ENCODE peak calls at places on chromosomes 3 and 15, in eight cellular contexts. P, C, Z, H, A, R, S and Y are unnamed samples.

GRCh38 chr3:184685646-184686045 is 26.2 kb downstream of the MAGEF1 start:
- DNase-seq in P (no peak), C (no peak), Z (no peak), H (no peak), A (no peak), R (peak; percentile 13), S (no peak), Y (no peak)

GRCh38 chr3:48851407-48851806 is 3.7 kb upstream of the PRKAR2A start:
- DNase-seq in P (peak; percentile 17), C (no peak), Z (no peak), H (no peak), A (no peak), R (peak; percentile 77), S (no peak), Y (peak; percentile 60)

GRCh38 chr3:186044427-186044826 is 64.5 kb downstream of the ETV5 start:
- DNase-seq in P (no peak), C (no peak), Z (no peak), H (no peak), A (no peak), R (no peak), S (no peak), Y (no peak)

GRCh38 chr3:155231792-155232191 is 61.7 kb downstream of the STRIT1 start:
- DNase-seq in P (no peak), C (no peak), Z (no peak), H (no peak), A (no peak), R (no peak), S (no peak), Y (no peak)

GRCh38 chr15:45399381-45400212 is 21.3 kb upstream of the GATM start:
- DNase-seq in P (no peak), C (peak; percentile 74), Z (no peak), H (peak; percentile 22), A (peak; percentile 27), R (peak; percentile 79), S (no peak), Y (no peak)

GRCh38 chr3:84984429-84984828 is 25.6 kb downstream of the CADM2 start:
- DNase-seq in P (no peak), C (no peak), Z (no peak), H (no peak), A (no peak), R (no peak), S (no peak), Y (no peak)

GRCh38 chr3:99324854-99325253 is 313.5 kb upstream of the COL8A1 start:
- DNase-seq in P (no peak), C (no peak), Z (no peak), H (no peak), A (no peak), R (no peak), S (no peak), Y (no peak)

GRCh38 chr3:69784854-69785523 is 45.7 kb downstream of the MITF start:
- DNase-seq in P (no peak), C (no peak), Z (no peak), H (peak; percentile 48), A (no peak), R (peak; percentile 85), S (no peak), Y (peak; percentile 67)

GRCh38 chr3:138135141-138135832 is 3.1 kb upstream of the A4GNT start:
- DNase-seq in P (no peak), C (no peak), Z (no peak), H (no peak), A (no peak), R (no peak), S (no peak), Y (no peak)

GRCh38 chr3:113532698-113533533 is 561 bp downstream of the SIDT1 start:
- DNase-seq in P (peak; percentile 36), C (peak; percentile 46), Z (peak; percentile 83), H (no peak), A (no peak), R (no peak), S (no peak), Y (peak; percentile 33)

GRCh38 chr3:81829946-81830345 is 68.5 kb upstream of the GBE1 start:
- DNase-seq in P (no peak), C (no peak), Z (no peak), H (peak; percentile 30), A (no peak), R (no peak), S (peak; percentile 4), Y (no peak)

GRCh38 chr3:52433328-52434060 is 11.4 kb downstream of the SEMA3G start:
- DNase-seq in P (no peak), C (no peak), Z (no peak), H (no peak), A (no peak), R (no peak), S (no peak), Y (no peak)

GRCh38 chr15:27235689-27236088 is 264.7 kb downstream of the GABRG3 start:
- DNase-seq in P (no peak), C (no peak), Z (no peak), H (no peak), A (no peak), R (no peak), S (no peak), Y (no peak)

GRCh38 chr3:53193466-53194217 is 32.6 kb downstream of the PRKCD start:
- DNase-seq in P (no peak), C (no peak), Z (no peak), H (no peak), A (no peak), R (peak; percentile 30), S (no peak), Y (no peak)

GRCh38 chr3:56467108-56467507 is 1.2 kb downstream of the ERC2 start:
- DNase-seq in P (peak; percentile 55), C (peak; percentile 95), Z (peak; percentile 63), H (no peak), A (no peak), R (peak; percentile 72), S (peak; percentile 28), Y (peak; percentile 62)

GRCh38 chr3:20772869-20773268 is 586.9 kb upstream of the SGO1 start:
- DNase-seq in P (no peak), C (no peak), Z (no peak), H (no peak), A (no peak), R (no peak), S (no peak), Y (no peak)

GRCh38 chr3:312170-312569 is 115.6 kb downstream of the CHL1 start:
- DNase-seq in P (no peak), C (no peak), Z (no peak), H (no peak), A (no peak), R (no peak), S (no peak), Y (no peak)

GRCh38 chr15:25905140-25905539 is 42.0 kb upstream of the ATP10A start:
- DNase-seq in P (no peak), C (no peak), Z (no peak), H (peak; percentile 70), A (no peak), R (peak; percentile 18), S (no peak), Y (no peak)

GRCh38 chr3:127844326-127844942 is 22.1 kb upstream of the MGLL start:
- DNase-seq in P (no peak), C (no peak), Z (no peak), H (no peak), A (no peak), R (no peak), S (no peak), Y (no peak)

GRCh38 chr3:194998417-194998816 is 272.5 kb downstream of the XXYLT1 start:
- DNase-seq in P (no peak), C (no peak), Z (no peak), H (no peak), A (no peak), R (no peak), S (no peak), Y (no peak)

GRCh38 chr15:31607656-31608055 is 281.0 kb downstream of the KLF13 start:
- DNase-seq in P (no peak), C (no peak), Z (no peak), H (no peak), A (no peak), R (no peak), S (no peak), Y (no peak)

GRCh38 chr15:63396546-63396939 is 14.9 kb upstream of the CA12 start:
- DNase-seq in P (no peak), C (no peak), Z (no peak), H (no peak), A (no peak), R (no peak), S (no peak), Y (no peak)

GRCh38 chr15:68763063-68763462 is 57.6 kb downstream of the ANP32A start:
- DNase-seq in P (no peak), C (no peak), Z (no peak), H (no peak), A (no peak), R (no peak), S (no peak), Y (no peak)

GRCh38 chr3:170414202-170414663 is 4.4 kb upstream of the CLDN11 start:
- DNase-seq in P (no peak), C (peak; percentile 46), Z (no peak), H (peak; percentile 96), A (peak; percentile 22), R (peak; percentile 93), S (peak; percentile 94), Y (peak; percentile 62)

GRCh38 chr3:11509175-11510000 is 134.3 kb downstream of the VGLL4 start:
- DNase-seq in P (peak; percentile 22), C (peak; percentile 23), Z (no peak), H (peak; percentile 73), A (no peak), R (peak; percentile 99), S (peak; percentile 29), Y (peak; percentile 60)

GRCh38 chr15:64902863-64903262 is 8.8 kb upstream of the ANKDD1A start:
- DNase-seq in P (no peak), C (no peak), Z (no peak), H (no peak), A (no peak), R (peak; percentile 13), S (no peak), Y (no peak)

GRCh38 chr15:29050870-29051269 is 165.1 kb downstream of the APBA2 start:
- DNase-seq in P (no peak), C (no peak), Z (no peak), H (no peak), A (peak; percentile 29), R (peak; percentile 76), S (no peak), Y (no peak)

GRCh38 chr15:51382787-51383186 is 41.3 kb downstream of the GLDN start:
- DNase-seq in P (peak; percentile 38), C (peak; percentile 29), Z (no peak), H (no peak), A (no peak), R (peak; percentile 77), S (no peak), Y (peak; percentile 66)

GRCh38 chr3:160006282-160007163 is 17.9 kb downstream of the IL12A start:
- DNase-seq in P (peak; percentile 29), C (peak; percentile 75), Z (no peak), H (peak; percentile 45), A (no peak), R (peak; percentile 90), S (peak; percentile 55), Y (peak; percentile 61)

GRCh38 chr15:42100021-42100800 is 5.8 kb upstream of the PLA2G4D start:
- DNase-seq in P (no peak), C (no peak), Z (no peak), H (no peak), A (no peak), R (peak; percentile 35), S (no peak), Y (no peak)

GRCh38 chr3:149299938-149300791 is 33.3 kb downstream of the TM4SF18 start:
- DNase-seq in P (no peak), C (no peak), Z (no peak), H (peak; percentile 85), A (no peak), R (peak; percentile 95), S (peak; percentile 93), Y (peak; percentile 40)

GRCh38 chr3:132641837-132642538 is 17.6 kb downstream of the ACAD11 start:
- DNase-seq in P (no peak), C (peak; percentile 50), Z (no peak), H (peak; percentile 38), A (peak; percentile 26), R (peak; percentile 75), S (no peak), Y (no peak)

GRCh38 chr15:100690786-100691160 is 88.4 kb downstream of the ASB7 start:
- DNase-seq in P (no peak), C (no peak), Z (no peak), H (no peak), A (no peak), R (no peak), S (no peak), Y (no peak)

GRCh38 chr3:42502429-42503250 is at the start of gene VIPR1:
- DNase-seq in P (peak; percentile 42), C (peak; percentile 99), Z (peak; percentile 96), H (no peak), A (peak; percentile 89), R (peak; percentile 19), S (no peak), Y (peak; percentile 65)